ENCODE peak calls at places on chromosomes 5 and 9, in nine cellular contexts. O, X, F, E, Q, G, M, A and P are unnamed samples.

GRCh38 chr9:128933731-128934130 is 12.9 kb downstream of the PHYHD1 start:
- DNase-seq in O (no peak), X (no peak), F (no peak), E (no peak), Q (no peak), G (no peak), M (no peak), A (no peak), P (no peak)

GRCh38 chr5:113127021-113127420 is 150.4 kb downstream of the DCP2 start:
- DNase-seq in O (no peak), X (no peak), F (no peak), E (no peak), Q (no peak), G (no peak), M (no peak), A (no peak), P (no peak)

GRCh38 chr5:69189162-69190086 is at the start of gene CENPH:
- DNase-seq in O (peak), X (peak), F (peak), E (peak), Q (peak), G (peak), M (peak), A (peak), P (peak)

GRCh38 chr5:155508673-155509072 is 495.1 kb downstream of the KIF4B start:
- DNase-seq in O (no peak), X (no peak), F (no peak), E (no peak), Q (no peak), G (no peak), M (no peak), A (no peak), P (no peak)

GRCh38 chr5:33890633-33891032 is 1.2 kb downstream of the ADAMTS12 start:
- DNase-seq in O (peak), X (peak), F (no peak), E (no peak), Q (peak), G (no peak), M (peak), A (peak), P (no peak)

GRCh38 chr9:37747271-37747753 is 6.3 kb upstream of the TRMT10B start:
- DNase-seq in O (peak), X (peak), F (peak), E (peak), Q (peak), G (peak), M (peak), A (peak), P (peak)

GRCh38 chr5:132065351-132065937 is 5.0 kb downstream of the IL3 start:
- DNase-seq in O (peak), X (peak), F (no peak), E (peak), Q (peak), G (no peak), M (peak), A (peak), P (no peak)

GRCh38 chr5:135266975-135267374 is 132.1 kb downstream of the MACROH2A1 start:
- DNase-seq in O (peak), X (no peak), F (no peak), E (no peak), Q (no peak), G (no peak), M (peak), A (no peak), P (no peak)

GRCh38 chr5:103010120-103010666 is 109.7 kb downstream of the GIN1 start:
- DNase-seq in O (no peak), X (no peak), F (no peak), E (no peak), Q (no peak), G (no peak), M (peak), A (no peak), P (no peak)

GRCh38 chr5:88883059-88883565 is at the start of gene MEF2C:
- DNase-seq in O (peak), X (no peak), F (no peak), E (peak), Q (peak), G (no peak), M (peak), A (peak), P (no peak)

GRCh38 chr5:39076757-39077475 is 2.7 kb upstream of the RICTOR start:
- DNase-seq in O (peak), X (peak), F (no peak), E (no peak), Q (peak), G (no peak), M (peak), A (no peak), P (no peak)

GRCh38 chr5:36552626-36553393 is 53.6 kb upstream of the SLC1A3 start:
- DNase-seq in O (no peak), X (no peak), F (no peak), E (no peak), Q (no peak), G (no peak), M (no peak), A (no peak), P (no peak)

GRCh38 chr5:173855995-173856656 is 32.0 kb upstream of the CPEB4 start:
- DNase-seq in O (no peak), X (no peak), F (no peak), E (no peak), Q (no peak), G (no peak), M (no peak), A (no peak), P (no peak)

GRCh38 chr5:1726469-1726865 is 73.2 kb downstream of the MRPL36 start:
- DNase-seq in O (no peak), X (no peak), F (no peak), E (no peak), Q (no peak), G (no peak), M (no peak), A (no peak), P (no peak)

GRCh38 chr5:166713281-166713680 is 1578.2 kb upstream of the WWC1 start:
- DNase-seq in O (no peak), X (no peak), F (no peak), E (no peak), Q (no peak), G (no peak), M (no peak), A (no peak), P (no peak)

GRCh38 chr9:18360005-18360404 is 113.9 kb upstream of the ADAMTSL1 start:
- DNase-seq in O (no peak), X (no peak), F (no peak), E (no peak), Q (no peak), G (no peak), M (peak), A (peak), P (no peak)

GRCh38 chr9:636931-637591 is 204.4 kb upstream of the DMRT1 start:
- DNase-seq in O (peak), X (no peak), F (no peak), E (no peak), Q (no peak), G (no peak), M (no peak), A (no peak), P (no peak)

GRCh38 chr5:132500931-132501628 is 10.5 kb upstream of the IRF1 start:
- DNase-seq in O (peak), X (peak), F (peak), E (peak), Q (peak), G (peak), M (peak), A (peak), P (no peak)

GRCh38 chr9:136726631-136727191 is 14.3 kb downstream of the DIPK1B start:
- DNase-seq in O (peak), X (no peak), F (peak), E (peak), Q (peak), G (no peak), M (peak), A (no peak), P (peak)

GRCh38 chr9:100856238-100856637 is 172.3 kb upstream of the PLPPR1 start:
- DNase-seq in O (no peak), X (no peak), F (no peak), E (no peak), Q (no peak), G (no peak), M (no peak), A (no peak), P (no peak)

GRCh38 chr5:36801521-36801920 is 75.0 kb upstream of the NIPBL start:
- DNase-seq in O (no peak), X (no peak), F (no peak), E (no peak), Q (no peak), G (no peak), M (no peak), A (no peak), P (no peak)